ENCODE peak calls at places on chromosome 2, in five cellular contexts. G is HAP-1, A is mucosa of descending colon, O is adipocyte, E is pancreas. D is an unnamed sample.

GRCh38 chr2:4674007-4674406 is 970.6 kb downstream of the DCDC2C start:
- DNase-seq in G (no peak), A (no peak), O (no peak), E (no peak), D (no peak)

GRCh38 chr2:136207030-136207623 is 89.2 kb upstream of the CXCR4 start:
- DNase-seq in G (no peak), A (peak; percentile 16), O (no peak), E (no peak), D (peak; percentile 40)

GRCh38 chr2:119476301-119477117 is 44.9 kb downstream of the TMEM37 start:
- DNase-seq in G (peak; percentile 62), A (peak; percentile 56), O (peak; percentile 68), E (peak; percentile 70), D (peak; percentile 53)

GRCh38 chr2:75637568-75637967 is 9.0 kb upstream of the MRPL19 start:
- DNase-seq in G (no peak), A (no peak), O (no peak), E (no peak), D (no peak)

GRCh38 chr2:204140258-204140657 is 203.7 kb downstream of the ICOS start:
- DNase-seq in G (no peak), A (no peak), O (no peak), E (no peak), D (no peak)

GRCh38 chr2:101307950-101308431 is 510 bp downstream of the RNF149 start:
- DNase-seq in G (no peak), A (peak; percentile 29), O (no peak), E (no peak), D (peak; percentile 33)

GRCh38 chr2:37561615-37562569 is 109.5 kb downstream of the CDC42EP3 start:
- DNase-seq in G (no peak), A (no peak), O (peak; percentile 66), E (no peak), D (no peak)

GRCh38 chr2:156455366-156455975 is 19.3 kb downstream of the GPD2 start:
- DNase-seq in G (no peak), A (no peak), O (peak; percentile 47), E (no peak), D (no peak)

GRCh38 chr2:237873961-237874551 is 14.6 kb downstream of the RAMP1 start:
- DNase-seq in G (no peak), A (no peak), O (no peak), E (no peak), D (no peak)

GRCh38 chr2:134782792-134783191 is 55.6 kb upstream of the ACMSD start:
- DNase-seq in G (peak; percentile 50), A (peak; percentile 4), O (peak; percentile 28), E (no peak), D (no peak)

GRCh38 chr2:143280097-143280757 is 151.0 kb downstream of the ARHGAP15 start:
- DNase-seq in G (no peak), A (no peak), O (no peak), E (no peak), D (no peak)

GRCh38 chr2:64582774-64583340 is 58.7 kb downstream of the AFTPH start:
- DNase-seq in G (no peak), A (no peak), O (no peak), E (no peak), D (no peak)

GRCh38 chr2:85777441-85777861 is 23.7 kb downstream of the ATOH8 start:
- DNase-seq in G (no peak), A (no peak), O (no peak), E (no peak), D (no peak)

GRCh38 chr2:236969767-236970655 is 115.7 kb upstream of the COPS8 start:
- DNase-seq in G (no peak), A (no peak), O (no peak), E (no peak), D (peak; percentile 19)

GRCh38 chr2:46663614-46664013 is 184.2 kb downstream of the TMEM247 start:
- DNase-seq in G (no peak), A (no peak), O (no peak), E (no peak), D (no peak)

GRCh38 chr2:71000780-71001591 is 6.3 kb upstream of the TEX261 start:
- DNase-seq in G (peak; percentile 62), A (peak; percentile 80), O (peak; percentile 78), E (peak; percentile 82), D (peak; percentile 83)
- H3K4me3 ChIP-seq in G (peak overlapping the region; percentile 17), A (no peak overlapping the region), O (peak overlapping the region; percentile 75), E (no peak overlapping the region), D (no peak overlapping the region)

GRCh38 chr2:178873912-178874311 is 66.7 kb upstream of the TTN start:
- DNase-seq in G (no peak), A (no peak), O (no peak), E (no peak), D (no peak)
- H3K4me3 ChIP-seq in G (no peak overlapping the region), A (no peak overlapping the region), O (no peak overlapping the region), E (no peak overlapping the region), D (no peak overlapping the region)

GRCh38 chr2:16662440-16662839 is 3.2 kb downstream of the CYRIA start:
- DNase-seq in G (no peak), A (no peak), O (no peak), E (no peak), D (no peak)
- H3K4me3 ChIP-seq in G (no peak overlapping the region), A (no peak overlapping the region), O (no peak overlapping the region), E (no peak overlapping the region), D (no peak overlapping the region)

GRCh38 chr2:231399853-231400667 is 4.5 kb downstream of the B3GNT7 start:
- DNase-seq in G (no peak), A (peak; percentile 37), O (no peak), E (peak; percentile 75), D (no peak)
- H3K4me3 ChIP-seq in G (no peak overlapping the region), A (no peak overlapping the region), O (no peak overlapping the region), E (no peak overlapping the region), D (no peak overlapping the region)

GRCh38 chr2:215933141-215933540 is 80.2 kb downstream of the MREG start:
- DNase-seq in G (no peak), A (no peak), O (no peak), E (no peak), D (no peak)

GRCh38 chr2:215930505-215931233 is 82.7 kb downstream of the MREG start:
- DNase-seq in G (no peak), A (no peak), O (peak; percentile 68), E (no peak), D (no peak)

GRCh38 chr2:215937190-215937589 is 76.2 kb downstream of the MREG start:
- DNase-seq in G (no peak), A (no peak), O (no peak), E (no peak), D (no peak)

GRCh38 chr2:215929602-215930335 is 83.6 kb downstream of the MREG start:
- DNase-seq in G (no peak), A (no peak), O (peak; percentile 29), E (no peak), D (no peak)

GRCh38 chr2:215931256-215931903 is 82.0 kb downstream of the MREG start:
- DNase-seq in G (peak; percentile 29), A (peak; percentile 76), O (peak; percentile 93), E (no peak), D (peak; percentile 58)
- H3K4me3 ChIP-seq in G (no peak overlapping the region), A (no peak overlapping the region), O (peak overlapping the region; percentile 69), E (no peak overlapping the region), D (no peak overlapping the region)

DNA sequence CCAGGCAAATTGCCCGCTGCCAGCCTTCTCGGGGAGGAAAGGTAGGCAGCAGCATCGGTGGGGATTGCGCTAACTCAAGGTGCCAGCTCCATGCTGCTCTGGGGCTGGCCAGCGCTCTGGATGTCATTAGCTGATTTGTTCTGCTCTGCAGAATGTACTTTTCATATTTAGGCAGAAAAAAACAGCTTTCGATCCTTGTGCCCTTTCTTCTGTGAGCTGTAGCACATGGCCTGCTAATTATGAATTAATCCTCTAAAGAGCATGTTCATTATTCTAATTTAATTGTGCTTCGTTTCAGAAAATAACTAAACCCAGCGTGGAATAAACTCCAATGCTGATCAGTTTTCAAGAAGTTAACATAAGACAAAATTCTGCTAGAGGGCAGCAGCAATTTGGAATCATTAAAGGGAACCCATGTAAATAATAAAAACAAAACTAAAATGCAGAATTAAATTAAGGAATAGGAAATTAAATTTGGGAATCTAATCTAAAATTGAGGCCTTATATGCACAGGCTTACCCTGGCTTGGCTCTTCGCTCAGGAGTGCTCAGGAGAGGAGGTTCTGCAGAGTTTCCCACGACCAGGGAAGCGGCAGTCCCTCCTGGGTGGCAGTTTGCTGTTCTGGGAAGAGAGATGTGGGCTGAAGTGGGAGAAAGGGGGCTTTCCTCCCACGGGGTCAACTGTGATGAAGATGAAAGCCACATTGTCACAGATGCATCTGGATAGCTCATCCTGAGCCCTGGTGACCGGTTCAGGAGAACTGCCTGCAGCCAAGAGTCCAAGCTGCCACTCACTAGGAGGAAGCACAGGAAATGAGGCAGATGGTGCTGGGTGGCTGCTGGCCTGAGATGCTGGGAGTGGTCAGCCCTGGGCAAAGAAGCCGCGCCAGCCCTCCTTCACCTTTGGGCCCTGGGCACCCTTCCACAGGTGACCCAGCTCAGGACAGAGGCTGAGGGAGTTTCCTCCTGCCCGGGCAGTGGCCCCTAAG is 93.2 kb upstream of the PKDCC start:
- DNase-seq in G (no peak), A (no peak), O (no peak), E (no peak), D (no peak)
- H3K4me3 ChIP-seq in G (no peak overlapping the region), A (no peak overlapping the region), O (no peak overlapping the region), E (no peak overlapping the region), D (no peak overlapping the region)

DNA sequence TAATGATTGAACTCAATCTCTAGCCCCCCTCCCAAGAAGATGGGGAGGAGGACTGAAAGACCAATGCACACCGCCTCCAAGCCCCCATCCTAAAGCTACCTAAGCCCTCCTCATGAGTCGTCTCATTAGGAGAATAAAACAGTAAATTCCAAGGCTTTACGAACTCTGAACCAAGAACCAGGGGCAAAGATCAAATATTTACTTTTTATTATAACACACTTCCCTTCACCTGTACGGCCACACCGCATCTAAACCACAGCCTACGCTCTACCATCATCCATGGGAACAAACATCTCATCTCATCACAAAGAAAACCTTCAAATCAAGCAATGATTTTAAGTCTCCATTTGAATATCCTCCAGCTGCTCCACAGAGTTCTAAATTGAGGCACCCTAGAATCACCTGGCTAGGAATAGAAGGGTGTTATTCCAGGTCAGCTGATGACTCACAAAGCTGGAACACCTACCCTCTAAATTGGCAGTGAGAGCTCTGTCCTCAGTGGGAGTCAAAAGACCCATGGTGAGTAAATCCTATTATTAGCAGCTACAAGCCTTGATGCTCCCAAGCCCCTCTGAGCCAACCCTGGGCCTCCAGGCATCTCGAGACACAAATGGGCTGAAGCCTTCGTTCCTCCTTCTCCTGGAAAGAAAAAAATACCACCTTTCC is 45.6 kb upstream of the BZW1 start:
- DNase-seq in G (no peak), A (no peak), O (no peak), E (no peak), D (no peak)
- H3K4me3 ChIP-seq in G (no peak overlapping the region), A (no peak overlapping the region), O (no peak overlapping the region), E (no peak overlapping the region), D (no peak overlapping the region)

GRCh38 chr2:9247177-9247576 is 40.6 kb downstream of the ASAP2 start:
- DNase-seq in G (no peak), A (no peak), O (no peak), E (no peak), D (no peak)

GRCh38 chr2:9247786-9248185 is 41.2 kb downstream of the ASAP2 start:
- DNase-seq in G (no peak), A (peak; percentile 68), O (no peak), E (peak; percentile 44), D (peak; percentile 47)

GRCh38 chr2:9250091-9250490 is 43.5 kb downstream of the ASAP2 start:
- DNase-seq in G (no peak), A (no peak), O (no peak), E (no peak), D (no peak)

GRCh38 chr2:9249036-9249800 is 42.6 kb downstream of the ASAP2 start:
- DNase-seq in G (no peak), A (no peak), O (peak; percentile 71), E (no peak), D (peak; percentile 52)

GRCh38 chr2:9248363-9248762 is 41.8 kb downstream of the ASAP2 start:
- DNase-seq in G (no peak), A (no peak), O (no peak), E (no peak), D (no peak)
- H3K4me3 ChIP-seq in G (no peak overlapping the region), A (no peak overlapping the region), O (no peak overlapping the region), E (no peak overlapping the region), D (no peak overlapping the region)

D was measured in transverse colon.